ENCODE peak calls at places on chromosomes 2 and 18, in five cellular contexts. J is B cell, L is GM13976, Z is astrocyte of the spinal cord, M is cardiac fibroblast. G is an unnamed sample.

GRCh38 chr2:219049282-219049681 is 8.0 kb upstream of the CFAP65 start:
- DNase-seq in J (no peak), L (no peak), Z (no peak), M (no peak), G (no peak)

GRCh38 chr2:128642316-128642715 is 323.6 kb upstream of the HS6ST1 start:
- DNase-seq in J (no peak), L (no peak), Z (no peak), M (no peak), G (no peak)

GRCh38 chr2:76849086-76849485 is 673.1 kb downstream of the LRRTM4 start:
- DNase-seq in J (no peak), L (no peak), Z (no peak), M (no peak), G (no peak)

GRCh38 chr2:120342451-120342850 is 3.5 kb upstream of the INHBB start:
- DNase-seq in J (no peak), L (no peak), Z (no peak), M (no peak), G (no peak)

GRCh38 chr2:30912056-30912455 is 104.8 kb upstream of the CAPN13 start:
- DNase-seq in J (no peak), L (no peak), Z (no peak), M (no peak), G (no peak)

GRCh38 chr2:69211111-69211510 is 175.9 kb downstream of the GFPT1 start:
- DNase-seq in J (no peak), L (no peak), Z (no peak), M (peak), G (no peak)

GRCh38 chr2:216683846-216684245 is 11.5 kb downstream of the IGFBP5 start:
- DNase-seq in J (no peak), L (no peak), Z (peak), M (peak), G (no peak)

GRCh38 chr2:218701806-218702205 is 8.8 kb upstream of the TTLL4 start:
- DNase-seq in J (no peak), L (no peak), Z (peak), M (no peak), G (no peak)

GRCh38 chr18:13199169-13199568 is 19.4 kb upstream of the LDLRAD4 start:
- DNase-seq in J (no peak), L (no peak), Z (no peak), M (no peak), G (no peak)

GRCh38 chr2:153870308-153870707 is 1.4 kb upstream of the GALNT13 start:
- DNase-seq in J (no peak), L (no peak), Z (no peak), M (no peak), G (no peak)

GRCh38 chr18:65035701-65036100 is 715.1 kb upstream of the CDH7 start:
- DNase-seq in J (no peak), L (no peak), Z (no peak), M (no peak), G (no peak)

GRCh38 chr2:123080331-123080730 is 944.8 kb upstream of the CNTNAP5 start:
- DNase-seq in J (no peak), L (no peak), Z (no peak), M (peak), G (peak)

GRCh38 chr2:118791511-118791910 is 55.9 kb downstream of the EN1 start:
- DNase-seq in J (no peak), L (no peak), Z (no peak), M (no peak), G (no peak)

GRCh38 chr2:85957256-85957655 is 68.5 kb upstream of the ST3GAL5 start:
- DNase-seq in J (no peak), L (no peak), Z (no peak), M (no peak), G (no peak)

GRCh38 chr2:70513751-70514150 is 39.9 kb downstream of the TGFA start:
- DNase-seq in J (no peak), L (no peak), Z (no peak), M (no peak), G (no peak)

GRCh38 chr2:99442837-99443236 is 47.0 kb downstream of the REV1 start:
- DNase-seq in J (no peak), L (no peak), Z (no peak), M (peak), G (no peak)

GRCh38 chr2:187050409-187050998 is 201.5 kb upstream of the ZSWIM2 start:
- DNase-seq in J (no peak), L (no peak), Z (no peak), M (no peak), G (no peak)

GRCh38 chr2:172339431-172340010 is 87.9 kb upstream of the ITGA6 start:
- DNase-seq in J (no peak), L (no peak), Z (no peak), M (no peak), G (no peak)

GRCh38 chr2:165725421-165725820 is 68.6 kb downstream of the GALNT3 start:
- DNase-seq in J (no peak), L (no peak), Z (peak), M (peak), G (no peak)

GRCh38 chr2:54106631-54107454 is 8.6 kb upstream of the ACYP2 start:
- DNase-seq in J (peak), L (peak), Z (peak), M (peak), G (peak)

GRCh38 chr18:13216732-13217465 is 1.7 kb upstream of the LDLRAD4 start:
- DNase-seq in J (no peak), L (peak), Z (no peak), M (no peak), G (peak)

GRCh38 chr2:237483018-237483731 is 3.9 kb upstream of the MLPH start:
- DNase-seq in J (no peak), L (no peak), Z (peak), M (peak), G (no peak)
- TF ChIP-seq CTCF in J (no peak), L (no peak), Z (peak), M (no peak), G (no peak)

DNA sequence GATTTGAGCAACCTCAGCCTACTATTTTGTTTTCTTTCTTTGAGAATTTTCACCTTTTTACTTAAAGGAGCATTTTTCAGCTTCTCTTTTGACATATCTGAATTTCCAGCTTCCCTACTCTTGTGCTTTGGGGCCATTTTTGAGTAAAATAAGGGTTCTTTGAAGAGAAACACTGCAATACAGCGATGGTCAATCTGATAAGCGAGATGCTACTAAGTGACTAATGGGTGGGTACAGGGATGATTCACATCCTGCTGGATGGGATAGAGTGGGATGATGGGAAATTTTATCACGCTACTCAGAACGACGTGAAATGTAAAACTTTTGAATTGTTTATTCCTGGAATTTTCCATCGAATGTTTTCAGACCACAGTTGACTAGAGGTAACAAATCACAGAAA is 211.5 kb downstream of the TMEM247 start:
- DNase-seq in J (no peak), L (no peak), Z (peak), M (peak), G (no peak)
- TF ChIP-seq CTCF in J (no peak), L (no peak), Z (no peak), M (no peak), G (no peak)

GRCh38 chr2:146927080-146927714 is 917.6 kb upstream of the ACVR2A start:
- DNase-seq in J (no peak), L (peak), Z (peak), M (peak), G (peak)
- TF ChIP-seq CTCF in J (no peak), L (peak), Z (peak), M (peak), G (peak)

GRCh38 chr2:26732446-26732845 is 31.6 kb upstream of the SLC35F6 start:
- DNase-seq in J (no peak), L (no peak), Z (no peak), M (no peak), G (no peak)

GRCh38 chr2:26733343-26733742 is 30.7 kb upstream of the SLC35F6 start:
- DNase-seq in J (no peak), L (no peak), Z (no peak), M (no peak), G (no peak)

GRCh38 chr2:26730950-26731349 is 33.1 kb upstream of the SLC35F6 start:
- DNase-seq in J (no peak), L (no peak), Z (no peak), M (no peak), G (no peak)

GRCh38 chr2:26730549-26730948 is 33.5 kb upstream of the SLC35F6 start:
- DNase-seq in J (no peak), L (no peak), Z (no peak), M (no peak), G (no peak)

DNA sequence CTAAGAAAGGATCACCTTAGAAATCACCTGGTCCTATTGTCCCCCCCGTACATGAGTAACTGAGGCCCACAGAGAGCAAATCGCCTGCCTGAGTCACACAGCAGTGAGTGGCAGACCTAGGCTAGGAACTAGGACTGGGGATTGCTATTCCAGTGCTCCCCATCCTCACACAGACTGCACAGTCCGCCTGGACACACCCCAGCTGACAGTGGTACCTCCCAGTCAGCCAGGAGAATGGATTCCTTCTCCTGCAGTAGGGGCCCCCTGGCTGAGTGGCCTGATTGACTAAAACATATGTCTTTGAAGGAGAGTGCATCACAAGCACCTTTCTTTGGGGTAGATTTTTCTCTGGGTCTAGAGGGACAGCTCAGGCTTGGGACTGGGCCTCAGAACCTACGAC is 32.4 kb upstream of the SLC35F6 start:
- DNase-seq in J (no peak), L (no peak), Z (no peak), M (no peak), G (no peak)
- TF ChIP-seq CTCF in J (no peak), L (no peak), Z (no peak), M (no peak), G (no peak)

DNA sequence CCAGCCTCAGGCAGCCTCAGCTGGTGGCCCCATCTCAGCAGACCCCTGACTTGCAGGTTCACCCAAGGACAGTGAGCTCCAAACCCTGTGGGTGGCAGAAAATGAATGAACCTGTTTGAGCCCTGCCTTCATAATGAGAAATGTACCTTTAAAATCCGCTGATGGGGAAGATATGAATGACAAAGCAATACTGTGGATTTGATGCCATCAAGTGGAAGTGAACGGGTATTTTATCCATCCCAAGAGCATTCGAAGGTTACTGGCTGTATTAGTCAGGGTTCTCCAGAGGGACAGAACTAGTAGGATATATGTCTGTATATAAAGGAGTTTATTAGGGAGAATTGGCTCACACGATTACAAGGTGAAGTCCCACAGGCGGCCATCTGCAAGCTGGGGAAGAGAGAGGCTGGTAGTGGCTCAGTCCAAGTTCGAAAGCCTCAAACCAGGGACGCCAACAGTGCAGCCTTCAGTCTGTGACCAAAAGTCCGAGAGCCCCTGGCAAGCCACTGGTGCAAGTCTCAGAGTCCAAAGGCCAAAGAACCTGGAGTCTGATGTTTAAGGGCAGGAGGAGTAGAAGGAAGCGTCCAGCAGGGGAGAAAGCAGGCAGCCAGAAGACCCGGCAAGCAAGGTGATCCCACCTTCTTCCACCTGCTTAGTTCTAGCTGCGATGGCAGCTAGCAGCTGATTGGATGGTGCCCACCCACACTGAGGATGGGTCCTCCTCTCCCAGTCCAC is 32.1 kb downstream of the TOGARAM2 start:
- DNase-seq in J (no peak), L (no peak), Z (peak), M (no peak), G (no peak)
- TF ChIP-seq CTCF in J (no peak), L (no peak), Z (no peak), M (no peak), G (no peak)

DNA sequence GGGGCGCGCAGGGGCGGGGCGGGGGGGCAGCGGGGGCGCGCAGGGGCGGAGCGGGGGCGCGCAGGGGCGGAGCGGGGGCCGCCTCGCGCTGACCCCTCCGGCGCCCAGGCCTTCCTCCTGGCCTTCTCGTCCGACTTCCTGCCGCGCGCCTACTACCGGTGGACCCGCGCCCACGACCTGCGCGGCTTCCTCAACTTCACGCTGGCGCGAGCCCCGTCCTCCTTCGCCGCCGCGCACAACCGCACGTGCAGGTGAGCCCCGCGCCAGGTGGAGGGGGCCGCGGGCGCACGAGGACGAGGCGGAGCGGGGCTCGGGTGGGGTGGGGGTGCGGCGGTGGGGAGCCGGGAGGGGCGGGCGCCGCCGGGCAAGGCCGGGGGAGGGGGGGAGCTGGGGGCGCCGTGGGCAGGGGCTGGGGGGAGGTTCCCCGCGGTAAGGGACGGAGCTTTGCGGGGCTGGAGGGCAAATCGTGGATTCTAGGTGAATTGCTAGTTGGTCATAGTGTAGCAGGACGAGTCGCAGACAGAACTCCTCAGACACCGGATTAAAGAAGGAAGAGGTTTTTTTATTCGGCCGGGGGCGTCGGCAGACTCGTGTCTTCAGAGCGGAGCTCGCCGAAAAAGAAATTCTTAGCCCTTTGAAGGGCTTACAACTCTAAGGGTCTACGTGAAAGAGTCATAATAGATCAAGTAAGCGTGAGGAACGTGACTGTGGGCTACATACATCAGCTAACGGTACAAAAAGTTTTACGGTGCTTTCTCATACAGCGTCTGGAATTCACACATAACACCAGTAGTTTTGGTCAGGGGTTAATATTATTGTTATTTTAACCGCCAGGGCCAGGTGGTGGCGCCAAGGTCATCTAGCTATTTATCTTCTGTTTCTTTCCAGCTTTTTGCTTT is 29.9 kb downstream of the ANO7 start:
- DNase-seq in J (no peak), L (peak), Z (no peak), M (peak), G (peak)
- TF ChIP-seq CTCF in J (no peak), L (peak), Z (no peak), M (no peak), G (peak)

DNA sequence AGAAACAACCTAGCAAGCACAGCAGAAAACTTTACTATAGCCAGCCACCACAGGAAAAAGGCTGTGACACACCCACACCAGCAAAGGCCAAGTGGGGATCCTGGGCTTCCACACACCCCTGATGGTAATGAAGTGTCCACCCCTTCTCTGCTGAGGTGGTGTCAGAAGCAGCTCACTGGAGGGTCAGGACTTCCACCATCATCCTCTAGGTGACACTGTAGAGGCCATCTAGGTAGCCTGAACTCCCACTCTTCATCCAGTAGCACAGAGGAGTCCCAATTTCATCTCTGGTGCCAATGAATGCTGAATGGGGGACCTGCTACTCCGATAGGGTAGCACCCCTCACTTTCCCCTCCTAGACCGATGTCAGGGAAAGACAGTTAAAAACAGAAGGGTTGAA is 1544.4 kb downstream of the LRP1B start:
- DNase-seq in J (no peak), L (peak), Z (no peak), M (peak), G (peak)
- TF ChIP-seq CTCF in J (no peak), L (peak), Z (peak), M (peak), G (peak)

G was measured in GM13977.